ENCODE peak calls at places on chromosomes 11 and 22, in four cellular contexts. L, K, Z and C are unnamed samples.
A peak's percentile ranks its signal among the peaks of the same experiment; 100 is the strongest.

GRCh38 chr11:13291794-13292193 is 14.2 kb downstream of the BMAL1 start:
- DNase-seq in L (no peak), K (no peak), Z (no peak), C (no peak)

GRCh38 chr11:134139873-134140331 is 71.0 kb downstream of the JAM3 start:
- DNase-seq in L (peak; percentile 86), K (peak; percentile 68), Z (no peak), C (peak; percentile 60)

GRCh38 chr11:130675456-130675855 is 227.0 kb downstream of the ADAMTS15 start:
- DNase-seq in L (peak; percentile 59), K (no peak), Z (no peak), C (peak; percentile 14)

GRCh38 chr22:32499666-32500065 is 25.1 kb downstream of the FBXO7 start:
- DNase-seq in L (no peak), K (no peak), Z (no peak), C (no peak)

GRCh38 chr22:44344407-44344806 is 31.7 kb upstream of the SHISAL1 start:
- DNase-seq in L (no peak), K (no peak), Z (no peak), C (no peak)

GRCh38 chr11:13260963-13261599 is 16.5 kb upstream of the BMAL1 start:
- DNase-seq in L (peak; percentile 20), K (no peak), Z (no peak), C (no peak)

GRCh38 chr11:124681421-124681820 is 7.7 kb downstream of the SPA17 start:
- DNase-seq in L (no peak), K (no peak), Z (no peak), C (no peak)

GRCh38 chr11:113296447-113297205 is 17.8 kb upstream of the TTC12 start:
- DNase-seq in L (no peak), K (no peak), Z (no peak), C (no peak)

GRCh38 chr11:57008373-57008772 is 19.7 kb downstream of the OR5AK2 start:
- DNase-seq in L (no peak), K (no peak), Z (no peak), C (no peak)

GRCh38 chr11:65563606-65564005 is 5.4 kb upstream of the LTBP3 start:
- DNase-seq in L (no peak), K (no peak), Z (no peak), C (no peak)

GRCh38 chr22:32620992-32621391 is 146.4 kb downstream of the FBXO7 start:
- DNase-seq in L (no peak), K (peak; percentile 25), Z (no peak), C (no peak)

GRCh38 chr22:30423296-30423958 is 2.1 kb upstream of the MTFP1 start:
- DNase-seq in L (peak; percentile 53), K (peak; percentile 93), Z (peak; percentile 92), C (peak; percentile 56)

GRCh38 chr22:42635531-42635930 is 4.9 kb downstream of the ATP5MGL start:
- DNase-seq in L (peak; percentile 64), K (no peak), Z (peak; percentile 39), C (peak; percentile 55)

GRCh38 chr22:42752912-42753311 is 32.2 kb upstream of the A4GALT start:
- DNase-seq in L (no peak), K (no peak), Z (no peak), C (no peak)

GRCh38 chr11:48019230-48019584 is 38.8 kb downstream of the PTPRJ start:
- DNase-seq in L (no peak), K (no peak), Z (no peak), C (no peak)

GRCh38 chr11:11984563-11984962 is 23.9 kb downstream of the DKK3 start:
- DNase-seq in L (no peak), K (no peak), Z (no peak), C (no peak)

GRCh38 chr11:68690671-68691401 is 6.5 kb downstream of the GAL start:
- DNase-seq in L (no peak), K (no peak), Z (no peak), C (no peak)

GRCh38 chr11:61062181-61062955 is 39.9 kb upstream of the CD5 start:
- DNase-seq in L (no peak), K (no peak), Z (no peak), C (no peak)

GRCh38 chr11:134346101-134346975 is 14.6 kb downstream of the GLB1L2 start:
- DNase-seq in L (no peak), K (no peak), Z (no peak), C (no peak)

GRCh38 chr22:25402160-25402500 is 162.3 kb upstream of the GRK3 start:
- DNase-seq in L (no peak), K (no peak), Z (no peak), C (no peak)

GRCh38 chr11:123100378-123101085 is 38.6 kb upstream of the HSPA8 start:
- DNase-seq in L (peak; percentile 52), K (no peak), Z (no peak), C (no peak)

GRCh38 chr22:23763579-23764331 is 965 bp downstream of the C22orf15 start:
- DNase-seq in L (no peak), K (peak; percentile 92), Z (no peak), C (no peak)

GRCh38 chr11:47251751-47252150 is 3.1 kb upstream of the ACP2 start:
- DNase-seq in L (no peak), K (no peak), Z (no peak), C (no peak)

GRCh38 chr11:19740586-19740985 is 27.9 kb downstream of the NAV2 start:
- DNase-seq in L (no peak), K (no peak), Z (no peak), C (no peak)

GRCh38 chr11:101126551-101127347 is 2.9 kb downstream of the PGR start:
- DNase-seq in L (peak; percentile 67), K (no peak), Z (no peak), C (no peak)

GRCh38 chr22:49195636-49196035 is 632.0 kb downstream of the BRD1 start:
- DNase-seq in L (no peak), K (peak; percentile 61), Z (peak; percentile 37), C (no peak)

GRCh38 chr11:116335078-116335477 is 437.7 kb downstream of the BUD13 start:
- DNase-seq in L (no peak), K (no peak), Z (no peak), C (no peak)

GRCh38 chr22:30523646-30524489 is 18.4 kb upstream of the SEC14L4 start:
- DNase-seq in L (no peak), K (no peak), Z (no peak), C (no peak)

GRCh38 chr11:1402355-1402754 is 12.6 kb downstream of the BRSK2 start:
- DNase-seq in L (no peak), K (no peak), Z (no peak), C (no peak)

GRCh38 chr22:30459206-30460052 is 12.4 kb downstream of the SEC14L3 start:
- DNase-seq in L (no peak), K (no peak), Z (no peak), C (no peak)

GRCh38 chr22:49448546-49448945 is 379.1 kb downstream of the BRD1 start:
- DNase-seq in L (no peak), K (no peak), Z (no peak), C (no peak)

GRCh38 chr22:17366830-17367229 is 2.4 kb upstream of the CECR2 start:
- DNase-seq in L (peak; percentile 22), K (peak; percentile 81), Z (no peak), C (peak; percentile 17)

GRCh38 chr11:130513132-130513531 is 64.7 kb downstream of the ADAMTS15 start:
- DNase-seq in L (peak; percentile 42), K (no peak), Z (peak; percentile 59), C (peak; percentile 49)

GRCh38 chr11:63884191-63884590 is 32.8 kb downstream of the RCOR2 start:
- DNase-seq in L (no peak), K (no peak), Z (no peak), C (no peak)

GRCh38 chr22:38167988-38168407 is 13.6 kb downstream of the PLA2G6 start:
- DNase-seq in L (no peak), K (no peak), Z (no peak), C (no peak)

GRCh38 chr11:91047882-91048281 is 825.0 kb upstream of the CHORDC1 start:
- DNase-seq in L (no peak), K (no peak), Z (no peak), C (no peak)

GRCh38 chr11:120610101-120610500 is 98.6 kb downstream of the GRIK4 start:
- DNase-seq in L (no peak), K (no peak), Z (no peak), C (no peak)

GRCh38 chr22:46148336-46148735 is 2.0 kb upstream of the PPARA start:
- DNase-seq in L (no peak), K (no peak), Z (peak; percentile 62), C (peak; percentile 49)

GRCh38 chr22:46149493-46149997 is 781 bp upstream of the PPARA start:
- DNase-seq in L (peak; percentile 53), K (peak; percentile 89), Z (peak; percentile 90), C (peak; percentile 79)

GRCh38 chr22:46150615-46151423 is 493 bp downstream of the PPARA start:
- DNase-seq in L (no peak), K (peak; percentile 90), Z (peak; percentile 78), C (peak; percentile 63)

GRCh38 chr22:46148885-46149492 is 1.3 kb upstream of the PPARA start:
- DNase-seq in L (no peak), K (no peak), Z (no peak), C (peak; percentile 52)

DNA sequence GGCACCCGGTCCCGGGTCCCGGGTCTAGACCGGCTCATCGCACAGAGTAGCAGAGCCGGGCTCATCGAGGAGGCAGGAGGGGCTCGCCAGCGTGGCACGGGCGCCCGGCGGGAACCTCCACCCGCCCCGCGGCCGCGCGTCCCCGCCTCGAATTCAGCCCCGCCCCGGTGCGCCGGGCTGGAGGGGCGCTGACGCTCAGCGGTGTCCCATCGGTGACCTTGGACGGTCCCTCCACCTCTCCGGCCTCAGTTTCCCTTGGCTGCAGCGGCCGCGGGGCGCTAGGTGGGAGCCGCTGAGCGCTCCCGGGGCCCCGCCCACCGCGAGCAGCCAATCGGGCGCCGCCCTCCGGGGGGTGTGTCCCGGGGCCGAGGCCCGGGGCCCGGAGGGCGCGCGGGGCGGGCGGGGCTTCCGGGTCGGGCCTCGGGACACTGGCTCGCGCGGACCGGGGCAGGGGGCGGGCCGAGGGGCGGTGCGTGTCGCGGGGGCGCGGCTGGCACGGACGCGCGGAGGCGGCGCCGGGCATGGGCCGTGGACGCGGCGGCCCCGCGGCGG is at the start of gene PPARA:
- DNase-seq in L (peak; percentile 86), K (peak; percentile 98), Z (peak; percentile 98), C (peak; percentile 96)
- TF ChIP-seq POLR2A in L (peak; percentile 71), K (no peak), Z (peak; percentile 72), C (peak; percentile 79)

GRCh38 chr11:76208438-76208828 is 2.1 kb upstream of the WNT11 start:
- DNase-seq in L (no peak), K (no peak), Z (no peak), C (no peak)
- H3K4me3 ChIP-seq in L (peak overlapping the region; percentile 41), K (peak overlapping the region; percentile 63), Z (peak overlapping the region; percentile 67), C (peak overlapping the region; percentile 64)

GRCh38 chr11:8021920-8022319 is 34.8 kb downstream of the EIF3F start:
- DNase-seq in L (no peak), K (no peak), Z (no peak), C (no peak)
- TF ChIP-seq POLR2A in L (no peak), K (no peak), Z (no peak), C (no peak)

DNA sequence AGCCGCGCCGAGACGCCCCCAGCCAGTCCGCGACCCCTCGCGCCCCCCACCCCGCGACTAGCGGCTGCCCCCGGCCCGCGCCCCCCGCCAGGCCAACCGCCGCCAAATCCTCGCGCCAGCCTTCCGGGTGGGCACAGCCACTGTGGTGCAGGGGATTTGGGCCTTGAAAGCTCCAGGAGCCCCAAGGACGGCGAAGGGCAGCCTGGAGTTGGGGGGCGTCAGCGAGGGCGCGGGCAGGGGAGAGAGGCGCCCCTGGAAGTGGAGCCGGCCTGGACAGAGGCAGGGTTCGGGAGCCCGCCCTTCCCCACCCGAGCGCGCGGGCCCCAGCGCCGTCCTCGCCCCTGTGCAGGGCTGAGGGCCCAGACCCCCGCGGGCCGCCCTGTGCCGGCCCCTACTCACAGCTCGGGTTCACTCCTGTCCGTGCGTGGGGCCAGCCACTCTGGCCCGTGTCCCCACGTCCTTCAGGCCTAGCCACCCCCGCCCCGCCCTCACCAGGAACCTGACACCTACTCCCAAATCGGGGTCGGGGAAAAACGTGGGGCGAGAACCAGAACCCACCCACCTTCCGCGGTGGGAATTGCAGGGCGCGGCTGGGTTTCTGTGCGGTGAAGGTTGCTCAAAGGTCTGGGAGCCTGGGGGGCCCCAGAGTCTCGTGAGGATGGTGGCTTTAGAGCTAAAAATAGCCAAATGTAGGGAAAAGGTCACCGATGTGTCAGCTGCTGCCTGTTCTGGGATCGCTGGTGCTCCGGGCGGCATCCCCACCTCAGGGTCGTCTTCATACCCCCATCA is at the start of gene CPT1B:
- DNase-seq in L (no peak), K (no peak), Z (peak; percentile 50), C (no peak)
- H3K4me3 ChIP-seq in L (no peak within 1 kb of the TSS), K (no peak within 1 kb of the TSS), Z (peak within 1 kb of the TSS; percentile 29), C (no peak within 1 kb of the TSS)